ENCODE peak calls at places on chromosomes 1 and 21, in seven cellular contexts. Z, E, C, Y, V, K and O are unnamed samples.
A peak's percentile ranks its signal among the peaks of the same experiment; 100 is the strongest.

GRCh38 chr1:93137604-93138292 is 42.5 kb downstream of the TMED5 start:
- DNase-seq in Z (no peak), E (no peak), C (peak; percentile 15), Y (no peak), V (no peak), K (no peak), O (no peak)

GRCh38 chr1:173864179-173864867 is 3.5 kb downstream of the GAS5 start:
- DNase-seq in Z (no peak), E (peak; percentile 46), C (no peak), Y (no peak), V (no peak), K (no peak), O (no peak)

GRCh38 chr1:65509912-65510680 is 89.6 kb downstream of the LEPR start:
- DNase-seq in Z (no peak), E (peak; percentile 82), C (no peak), Y (no peak), V (no peak), K (no peak), O (no peak)

GRCh38 chr1:203858055-203858454 is 3.3 kb upstream of the SNRPE start:
- DNase-seq in Z (peak; percentile 16), E (peak; percentile 90), C (peak; percentile 79), Y (no peak), V (no peak), K (no peak), O (no peak)

GRCh38 chr1:228314658-228315483 is 91.8 kb downstream of the TRIM11 start:
- DNase-seq in Z (no peak), E (no peak), C (no peak), Y (no peak), V (peak; percentile 55), K (no peak), O (peak; percentile 32)

GRCh38 chr1:54476231-54477109 is 70.3 kb upstream of the SSBP3 start:
- DNase-seq in Z (no peak), E (no peak), C (no peak), Y (no peak), V (no peak), K (no peak), O (no peak)

GRCh38 chr1:41327383-41327999 is 33.7 kb upstream of the FOXO6 start:
- DNase-seq in Z (no peak), E (no peak), C (no peak), Y (no peak), V (no peak), K (no peak), O (no peak)

GRCh38 chr1:207822602-207823451 is 71.0 kb downstream of the CD46 start:
- DNase-seq in Z (peak; percentile 53), E (peak; percentile 22), C (peak; percentile 17), Y (peak; percentile 88), V (peak; percentile 98), K (peak; percentile 97), O (peak; percentile 66)

GRCh38 chr1:157043685-157044084 is 1.9 kb downstream of the ARHGEF11 start:
- DNase-seq in Z (no peak), E (no peak), C (no peak), Y (no peak), V (no peak), K (no peak), O (no peak)

GRCh38 chr1:71080178-71080781 is 555 bp downstream of the ZRANB2 start:
- DNase-seq in Z (peak; percentile 44), E (peak; percentile 7), C (no peak), Y (no peak), V (peak; percentile 2), K (no peak), O (no peak)

GRCh38 chr1:115133440-115133839 is 44.1 kb upstream of the TSPAN2 start:
- DNase-seq in Z (no peak), E (peak; percentile 68), C (peak; percentile 52), Y (no peak), V (no peak), K (no peak), O (no peak)

GRCh38 chr21:26177187-26177586 is 6.6 kb upstream of the APP start:
- DNase-seq in Z (no peak), E (no peak), C (no peak), Y (no peak), V (no peak), K (no peak), O (peak; percentile 28)

GRCh38 chr1:222073307-222073995 is 331.6 kb upstream of the DUSP10 start:
- DNase-seq in Z (no peak), E (peak; percentile 84), C (peak; percentile 41), Y (no peak), V (no peak), K (no peak), O (no peak)

GRCh38 chr1:200128081-200128480 is 100.6 kb downstream of the NR5A2 start:
- DNase-seq in Z (no peak), E (no peak), C (no peak), Y (no peak), V (no peak), K (no peak), O (no peak)

GRCh38 chr1:22327411-22327810 is 124.2 kb upstream of the ZBTB40 start:
- DNase-seq in Z (no peak), E (no peak), C (no peak), Y (no peak), V (no peak), K (peak; percentile 10), O (no peak)

GRCh38 chr1:74012583-74012982 is 185.4 kb downstream of the LRRIQ3 start:
- DNase-seq in Z (no peak), E (no peak), C (no peak), Y (no peak), V (no peak), K (no peak), O (no peak)

GRCh38 chr1:189323090-189323489 is 1154.6 kb downstream of the BRINP3 start:
- DNase-seq in Z (no peak), E (peak; percentile 55), C (no peak), Y (no peak), V (no peak), K (no peak), O (no peak)

DNA sequence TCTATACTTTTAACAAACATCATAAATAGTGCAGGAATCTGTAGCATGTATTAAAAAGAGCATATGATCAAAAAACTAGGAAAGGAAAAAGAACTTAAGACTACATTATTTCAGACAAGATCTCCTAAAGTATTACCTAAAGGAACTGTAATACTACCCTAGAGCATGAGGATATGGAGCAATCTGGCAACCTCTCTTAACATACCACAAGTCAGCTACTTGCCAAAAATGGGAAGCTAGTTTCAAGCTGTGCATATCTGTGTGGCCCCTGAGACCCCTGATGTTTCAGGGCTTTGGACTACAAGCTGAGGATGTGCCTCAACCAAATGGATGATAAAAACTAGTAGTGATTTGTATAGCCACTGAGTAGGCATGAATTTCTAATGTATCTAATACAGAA is 525.6 kb downstream of the PTBP2 start:
- DNase-seq in Z (no peak), E (peak; percentile 68), C (no peak), Y (no peak), V (no peak), K (no peak), O (no peak)
- H3K27ac ChIP-seq in Z (no peak overlapping the region), E (no peak overlapping the region), C (no peak overlapping the region), Y (no peak overlapping the region), V (no peak overlapping the region), K (no peak overlapping the region), O (no peak overlapping the region)

DNA sequence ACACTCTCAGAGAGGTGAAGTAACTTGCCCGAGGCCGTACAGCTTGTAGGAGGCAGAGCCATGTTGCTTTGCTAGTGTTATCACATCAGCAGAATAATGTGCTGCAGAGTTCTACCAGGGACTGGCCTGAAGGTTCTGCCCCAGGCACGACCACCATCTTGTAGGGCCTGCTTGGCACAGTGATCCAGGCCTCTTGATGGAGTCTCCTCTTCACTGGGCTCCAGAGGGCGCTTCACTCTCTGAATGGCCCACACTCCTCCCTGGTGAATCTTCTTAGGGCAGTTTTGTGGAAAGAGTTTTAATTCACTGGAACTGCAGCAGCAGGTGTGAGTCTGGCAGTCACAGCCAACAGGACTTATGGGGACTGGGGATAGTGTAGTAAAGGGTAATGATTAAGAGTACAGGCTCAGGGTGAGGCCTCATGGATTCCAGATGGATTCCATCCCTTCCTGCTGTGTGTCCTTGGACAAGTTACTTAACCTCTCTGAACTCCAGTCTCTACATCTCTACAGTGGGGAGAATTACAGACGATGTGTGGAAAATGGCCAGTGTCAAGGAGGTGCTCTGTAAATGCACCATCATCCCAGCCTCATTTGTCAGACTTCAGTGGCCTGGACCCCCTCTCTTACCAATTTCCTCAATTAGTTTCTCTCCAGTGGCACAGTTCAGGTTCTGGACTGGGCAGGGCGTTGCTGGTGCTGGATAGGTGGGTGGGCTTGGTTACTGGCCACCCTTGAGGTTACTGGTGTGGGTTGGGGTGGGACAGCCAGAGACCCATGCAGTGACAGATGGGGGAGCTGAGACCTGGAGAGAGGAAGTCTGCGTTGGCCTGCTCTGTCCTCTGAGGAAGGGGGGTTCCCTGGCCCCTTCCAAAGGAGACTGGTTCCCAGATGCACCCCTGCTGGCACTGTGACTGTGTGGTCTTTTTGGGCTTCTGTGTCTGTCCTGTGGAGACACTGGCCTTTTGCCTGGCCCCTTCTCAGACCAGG is 45.9 kb upstream of the CSF3R start:
- DNase-seq in Z (peak; percentile 57), E (no peak), C (no peak), Y (no peak), V (no peak), K (no peak), O (no peak)
- TF ChIP-seq CTCF in Z (peak; percentile 49), E (no peak), C (peak; percentile 48), Y (no peak), V (no peak), K (no peak), O (no peak)

GRCh38 chr1:230139306-230139705 is 72.3 kb downstream of the GALNT2 start:
- DNase-seq in Z (no peak), E (no peak), C (no peak), Y (no peak), V (no peak), K (no peak), O (no peak)

GRCh38 chr1:230136453-230137327 is 69.7 kb downstream of the GALNT2 start:
- DNase-seq in Z (no peak), E (no peak), C (no peak), Y (no peak), V (no peak), K (no peak), O (no peak)

GRCh38 chr1:230135726-230136125 is 68.7 kb downstream of the GALNT2 start:
- DNase-seq in Z (no peak), E (no peak), C (no peak), Y (no peak), V (no peak), K (no peak), O (no peak)

GRCh38 chr1:230138561-230139239 is 71.7 kb downstream of the GALNT2 start:
- DNase-seq in Z (no peak), E (no peak), C (no peak), Y (no peak), V (no peak), K (no peak), O (no peak)

DNA sequence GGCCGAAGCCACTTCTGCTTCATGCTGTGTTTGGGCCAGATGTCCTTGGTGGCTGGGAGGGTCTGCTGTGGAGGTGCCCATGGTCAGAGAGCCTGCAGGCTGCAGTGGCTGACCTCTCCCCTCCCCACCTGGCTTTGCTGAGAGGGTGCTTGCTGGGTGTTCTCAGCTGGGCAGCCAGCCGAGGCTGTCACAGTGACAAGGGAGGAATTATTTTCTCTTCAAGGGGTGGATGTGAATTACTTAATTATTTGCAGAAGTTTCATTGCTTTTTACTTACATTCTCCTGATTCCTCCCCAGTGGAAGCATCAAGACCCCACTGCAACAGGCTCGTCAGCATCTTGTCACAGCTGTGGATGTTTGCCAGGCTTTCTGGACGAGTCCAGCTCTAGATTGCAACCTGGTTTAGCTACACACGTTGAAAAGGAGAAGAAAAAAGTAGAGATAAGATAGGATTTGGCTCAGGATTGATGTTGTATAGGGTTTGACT is 70.3 kb downstream of the GALNT2 start:
- DNase-seq in Z (no peak), E (no peak), C (no peak), Y (no peak), V (no peak), K (no peak), O (no peak)
- H3K36me3 ChIP-seq in Z (no peaks in the 10 kb centered on the region), E (no peaks in the 10 kb centered on the region), C (peaks cover 6% of the 10 kb centered on the region), Y (no peaks in the 10 kb centered on the region), V (no peaks in the 10 kb centered on the region), K (no peaks in the 10 kb centered on the region), O (no peaks in the 10 kb centered on the region)

GRCh38 chr1:8523641-8524206 is 205.8 kb downstream of the SLC45A1 start:
- DNase-seq in Z (no peak), E (no peak), C (no peak), Y (no peak), V (no peak), K (no peak), O (no peak)
- H3K27ac ChIP-seq in Z (no peak overlapping the region), E (peak overlapping the region; percentile 25), C (no peak overlapping the region), Y (peak overlapping the region; percentile 83), V (peak overlapping the region; percentile 93), K (peak overlapping the region; percentile 51), O (no peak overlapping the region)